ENCODE peak calls at places on chromosomes 7 and 10, in six cellular contexts. F, S, W, X, N and M are unnamed samples.

GRCh38 chr7:139992353-139993054 is 70.2 kb downstream of the PARP12 start:
- ATAC-seq in F (peak), S (no peak), W (no peak), X (no peak), N (no peak), M (no peak)

GRCh38 chr10:103465411-103466179 is 6.9 kb upstream of the CALHM1 start:
- ATAC-seq in F (no peak), S (no peak), W (no peak), X (no peak), N (no peak), M (no peak)

GRCh38 chr10:44893604-44894468 is 17.3 kb upstream of the TMEM72 start:
- ATAC-seq in F (no peak), S (no peak), W (no peak), X (no peak), N (no peak), M (no peak)

GRCh38 chr7:101563933-101564777 is 64.9 kb downstream of the MYL10 start:
- ATAC-seq in F (peak), S (no peak), W (no peak), X (no peak), N (no peak), M (no peak)

GRCh38 chr10:71484352-71484751 is 87.6 kb downstream of the CDH23 start:
- ATAC-seq in F (peak), S (no peak), W (no peak), X (peak), N (no peak), M (no peak)

GRCh38 chr7:29879609-29880008 is 73.3 kb downstream of the WIPF3 start:
- ATAC-seq in F (no peak), S (no peak), W (no peak), X (peak), N (peak), M (peak)

GRCh38 chr7:155506854-155507337 is 39.5 kb downstream of the CNPY1 start:
- ATAC-seq in F (peak), S (no peak), W (no peak), X (no peak), N (no peak), M (no peak)

GRCh38 chr7:35003679-35004278 is 33.5 kb downstream of the DPY19L1 start:
- ATAC-seq in F (peak), S (peak), W (peak), X (peak), N (peak), M (peak)

GRCh38 chr7:76191783-76192240 is 9.9 kb upstream of the SRRM3 start:
- ATAC-seq in F (peak), S (no peak), W (peak), X (no peak), N (no peak), M (no peak)

GRCh38 chr10:130867446-130868194 is 443.9 kb downstream of the TCERG1L start:
- ATAC-seq in F (no peak), S (no peak), W (no peak), X (no peak), N (no peak), M (no peak)

GRCh38 chr10:14936584-14936983 is 17.3 kb downstream of the DCLRE1C start:
- ATAC-seq in F (no peak), S (no peak), W (no peak), X (no peak), N (no peak), M (no peak)

GRCh38 chr7:139105037-139105382 is 4.5 kb downstream of the ZC3HAV1 start:
- ATAC-seq in F (no peak), S (no peak), W (no peak), X (no peak), N (no peak), M (no peak)

GRCh38 chr7:84548366-84549085 is 353.9 kb upstream of the SEMA3A start:
- ATAC-seq in F (no peak), S (no peak), W (no peak), X (no peak), N (no peak), M (peak)

GRCh38 chr10:128431083-128431482 is 304.9 kb upstream of the MKI67 start:
- ATAC-seq in F (no peak), S (no peak), W (no peak), X (no peak), N (no peak), M (no peak)

GRCh38 chr7:89311886-89312285 is 516.3 kb upstream of the TEX47 start:
- ATAC-seq in F (no peak), S (no peak), W (no peak), X (no peak), N (no peak), M (no peak)

GRCh38 chr10:62501547-62501946 is 127.4 kb downstream of the ZNF365 start:
- ATAC-seq in F (no peak), S (no peak), W (no peak), X (no peak), N (no peak), M (no peak)

GRCh38 chr10:33334839-33335549 is 527 bp upstream of the NRP1 start:
- ATAC-seq in F (peak), S (peak), W (peak), X (peak), N (peak), M (peak)

GRCh38 chr7:106504620-106505019 is 156.3 kb downstream of the CCDC71L start:
- ATAC-seq in F (no peak), S (no peak), W (no peak), X (no peak), N (no peak), M (no peak)

GRCh38 chr10:6200588-6201510 is 1.9 kb upstream of the PFKFB3 start:
- ATAC-seq in F (peak), S (peak), W (no peak), X (no peak), N (peak), M (no peak)

GRCh38 chr7:27897001-27897400 is 157.0 kb downstream of the TAX1BP1 start:
- ATAC-seq in F (no peak), S (peak), W (peak), X (no peak), N (no peak), M (no peak)

GRCh38 chr7:26346611-26347200 is 55.0 kb downstream of the SNX10 start:
- ATAC-seq in F (no peak), S (peak), W (peak), X (no peak), N (peak), M (no peak)

GRCh38 chr10:6602700-6603084 is 22.6 kb upstream of the PRKCQ start:
- ATAC-seq in F (no peak), S (no peak), W (no peak), X (no peak), N (no peak), M (no peak)

GRCh38 chr7:23357190-23358093 is 58.3 kb downstream of the MALSU1 start:
- ATAC-seq in F (peak), S (peak), W (peak), X (no peak), N (peak), M (no peak)
- TF ChIP-seq CTCF in F (peak), S (peak), W (peak), X (no peak), N (peak), M (no peak)

DNA sequence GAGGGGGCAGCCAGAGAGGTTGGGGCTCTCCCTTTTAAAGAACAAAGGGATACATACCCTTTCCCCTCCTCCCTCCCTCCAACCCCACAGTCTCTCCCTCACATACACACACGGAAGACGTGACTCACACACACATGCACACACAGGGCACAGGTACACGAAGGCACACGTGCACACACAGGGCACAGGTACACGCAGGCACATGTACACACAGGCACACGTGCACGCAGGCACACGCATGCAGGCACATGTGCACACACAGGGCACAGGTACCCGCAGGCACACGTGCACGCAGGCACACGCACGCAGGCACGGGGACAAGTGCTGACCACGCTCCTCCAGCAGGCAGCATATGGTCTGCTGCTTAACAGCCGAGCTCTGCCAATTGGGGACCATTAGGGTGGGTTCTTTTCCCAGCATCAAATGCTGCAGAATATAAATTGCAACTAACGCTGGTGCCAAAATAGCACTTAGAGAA is 55.0 kb upstream of the TNRC18 start:
- ATAC-seq in F (no peak), S (peak), W (no peak), X (peak), N (peak), M (no peak)
- H3K4me3 ChIP-seq in F (no peak), S (no peak), W (no peak), X (peak), N (no peak), M (peak)

GRCh38 chr7:98107313-98107691 is 640 bp downstream of the LMTK2 start:
- ATAC-seq in F (no peak), S (peak), W (peak), X (peak), N (peak), M (no peak)
- H3K27ac ChIP-seq in F (peak), S (peak), W (peak), X (peak), N (peak), M (peak)

GRCh38 chr7:18276380-18276779 is 219.2 kb upstream of the HDAC9 start:
- ATAC-seq in F (no peak), S (no peak), W (peak), X (no peak), N (no peak), M (no peak)
- TF ChIP-seq CTCF in F (no peak), S (no peak), W (peak), X (no peak), N (no peak), M (no peak)

GRCh38 chr7:42227931-42228591 is 8.9 kb downstream of the GLI3 start:
- ATAC-seq in F (no peak), S (peak), W (no peak), X (peak), N (peak), M (peak)

GRCh38 chr7:42224391-42225003 is 12.5 kb downstream of the GLI3 start:
- ATAC-seq in F (no peak), S (no peak), W (no peak), X (no peak), N (no peak), M (no peak)

GRCh38 chr7:42231043-42231442 is 6.0 kb downstream of the GLI3 start:
- ATAC-seq in F (no peak), S (no peak), W (no peak), X (no peak), N (no peak), M (no peak)

GRCh38 chr7:42226354-42226941 is 10.6 kb downstream of the GLI3 start:
- ATAC-seq in F (no peak), S (no peak), W (no peak), X (no peak), N (no peak), M (no peak)

GRCh38 chr7:42227523-42227922 is 9.5 kb downstream of the GLI3 start:
- ATAC-seq in F (no peak), S (no peak), W (no peak), X (no peak), N (no peak), M (no peak)
- H3K4me3 ChIP-seq in F (no peak), S (no peak), W (no peak), X (peak), N (no peak), M (peak)

DNA sequence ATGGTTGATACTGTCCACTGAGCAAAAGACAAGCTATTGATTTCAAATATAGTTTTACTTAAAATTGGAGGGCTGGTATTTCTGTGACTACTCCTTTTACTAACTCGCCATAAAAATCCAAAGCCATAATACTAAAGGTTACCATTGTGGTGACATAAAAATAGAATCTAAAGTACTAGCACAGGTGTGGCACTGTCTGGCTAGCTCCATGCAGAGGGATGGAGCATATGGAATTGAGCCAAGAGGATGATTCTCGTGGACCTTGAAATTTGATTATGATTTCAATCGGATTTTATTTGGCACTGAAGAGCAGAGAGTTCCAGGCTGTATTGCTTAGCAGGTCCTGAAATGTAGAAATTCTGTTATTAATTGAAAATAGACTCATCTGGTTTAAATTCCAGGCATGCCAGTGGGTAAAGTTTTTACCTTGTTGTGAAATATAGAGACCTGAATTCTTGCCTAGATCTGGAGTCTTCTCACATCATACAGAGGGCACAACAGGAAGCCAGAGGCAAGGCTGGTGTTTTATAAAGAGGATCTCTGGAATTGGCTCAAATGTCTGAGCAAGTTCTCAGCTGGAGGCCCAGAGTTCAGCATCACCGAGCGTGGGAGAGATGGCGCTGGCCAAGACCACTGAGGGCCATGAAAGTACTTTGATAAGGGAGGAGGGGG is 29.9 kb upstream of the DLD start:
- ATAC-seq in F (no peak), S (peak), W (no peak), X (no peak), N (peak), M (no peak)
- H3K27ac ChIP-seq in F (no peak), S (no peak), W (no peak), X (no peak), N (peak), M (no peak)